ENCODE peak calls at places on chromosomes 11 and 22, in nine cellular contexts. W is HFFc6; C is CD4-positive, alpha-beta T cell; A is endothelial cell; D is AG04450; S is cardiac muscle cell; P is kidney; O is right atrium auricular region; K is MCF 10A. F is an unnamed sample.

GRCh38 chr22:28147401-28147800 is 228.3 kb upstream of the PITPNB start:
- DNase-seq in W (no peak), C (no peak), A (no peak), D (no peak), S (no peak), P (no peak), O (no peak), K (no peak), F (no peak)

GRCh38 chr22:50032941-50033601 is 20.5 kb upstream of the IL17REL start:
- DNase-seq in W (no peak), C (no peak), A (peak; percentile 3), D (no peak), S (no peak), P (peak; percentile 64), O (no peak), K (no peak), F (no peak)

GRCh38 chr11:21072517-21072916 is 403.1 kb downstream of the NELL1 start:
- DNase-seq in W (no peak), C (no peak), A (no peak), D (no peak), S (no peak), P (no peak), O (no peak), K (no peak), F (no peak)

GRCh38 chr11:105296386-105296785 is 156.8 kb upstream of the CARD18 start:
- DNase-seq in W (no peak), C (no peak), A (no peak), D (no peak), S (no peak), P (peak; percentile 37), O (no peak), K (no peak), F (no peak)

GRCh38 chr11:95296165-95296564 is 65.2 kb upstream of the SESN3 start:
- DNase-seq in W (no peak), C (no peak), A (no peak), D (no peak), S (peak; percentile 36), P (no peak), O (no peak), K (no peak), F (no peak)

GRCh38 chr11:98194611-98195010 is 826.1 kb upstream of the CNTN5 start:
- DNase-seq in W (no peak), C (no peak), A (no peak), D (no peak), S (no peak), P (no peak), O (no peak), K (peak; percentile 11), F (no peak)

GRCh38 chr11:56783448-56784041 is 35.0 kb upstream of the OR9G4 start:
- DNase-seq in W (peak; percentile 35), C (no peak), A (peak; percentile 12), D (peak; percentile 0), S (peak; percentile 72), P (no peak), O (no peak), K (peak; percentile 66), F (no peak)

GRCh38 chr11:77127969-77128691 is at the start of gene MYO7A:
- DNase-seq in W (peak; percentile 19), C (no peak), A (peak; percentile 33), D (no peak), S (peak; percentile 58), P (peak; percentile 91), O (no peak), K (no peak), F (peak; percentile 79)

GRCh38 chr11:11149671-11150459 is 203.2 kb downstream of the CSNK2A3 start:
- DNase-seq in W (no peak), C (peak; percentile 31), A (no peak), D (no peak), S (no peak), P (no peak), O (no peak), K (no peak), F (no peak)

GRCh38 chr11:17397311-17398002 is 9.0 kb upstream of the KCNJ11 start:
- DNase-seq in W (no peak), C (no peak), A (no peak), D (no peak), S (no peak), P (no peak), O (no peak), K (no peak), F (peak; percentile 83)

GRCh38 chr11:76592961-76593360 is 77.6 kb downstream of the LRRC32 start:
- DNase-seq in W (no peak), C (no peak), A (no peak), D (no peak), S (no peak), P (no peak), O (no peak), K (no peak), F (no peak)

GRCh38 chr11:130452941-130453340 is 4.5 kb downstream of the ADAMTS15 start:
- DNase-seq in W (no peak), C (no peak), A (peak; percentile 36), D (no peak), S (no peak), P (peak; percentile 80), O (no peak), K (no peak), F (no peak)

GRCh38 chr22:47091241-47091691 is 328.8 kb downstream of the TBC1D22A start:
- DNase-seq in W (no peak), C (no peak), A (no peak), D (no peak), S (peak; percentile 36), P (no peak), O (no peak), K (no peak), F (no peak)

GRCh38 chr11:18394928-18395734 is 768 bp downstream of the LDHA start:
- DNase-seq in W (no peak), C (no peak), A (no peak), D (no peak), S (peak; percentile 24), P (no peak), O (no peak), K (no peak), F (peak; percentile 67)

GRCh38 chr11:13695886-13696285 is 27.4 kb downstream of the FAR1 start:
- DNase-seq in W (no peak), C (no peak), A (no peak), D (no peak), S (no peak), P (no peak), O (no peak), K (no peak), F (no peak)

GRCh38 chr11:35432464-35432863 is 13.1 kb upstream of the SLC1A2 start:
- DNase-seq in W (no peak), C (no peak), A (no peak), D (no peak), S (no peak), P (no peak), O (no peak), K (no peak), F (no peak)

GRCh38 chr22:21929253-21929652 is 23.4 kb downstream of the PPM1F start:
- DNase-seq in W (no peak), C (no peak), A (no peak), D (no peak), S (no peak), P (no peak), O (no peak), K (no peak), F (no peak)

GRCh38 chr22:33860386-33860785 is 59.9 kb downstream of the LARGE1 start:
- DNase-seq in W (no peak), C (no peak), A (no peak), D (no peak), S (no peak), P (no peak), O (no peak), K (no peak), F (no peak)

GRCh38 chr11:79440451-79441158 is at the start of gene TENM4:
- DNase-seq in W (peak; percentile 92), C (no peak), A (peak; percentile 45), D (peak; percentile 77), S (peak; percentile 73), P (peak; percentile 83), O (no peak), K (peak; percentile 61), F (peak; percentile 87)
- TF ChIP-seq CTCF in W (peak; percentile 77), C (no peak), A (no peak), D (no peak), S (no peak), P (no peak), O (peak; percentile 15), K (peak; percentile 37), F (peak; percentile 71)

GRCh38 chr11:706439-706956 is 467 bp downstream of the EPS8L2 start:
- DNase-seq in W (peak; percentile 33), C (no peak), A (no peak), D (no peak), S (peak; percentile 22), P (peak; percentile 83), O (no peak), K (peak; percentile 78), F (peak; percentile 87)
- TF ChIP-seq CTCF in W (no peak), C (no peak), A (no peak), D (no peak), S (no peak), P (no peak), O (no peak), K (peak; percentile 13), F (no peak)

GRCh38 chr11:126357969-126358762 is 2.7 kb downstream of the ST3GAL4 start:
- DNase-seq in W (no peak), C (no peak), A (no peak), D (no peak), S (no peak), P (no peak), O (no peak), K (no peak), F (peak; percentile 79)
- TF ChIP-seq CTCF in W (no peak), C (no peak), A (no peak), D (no peak), S (no peak), P (no peak), O (no peak), K (no peak), F (no peak)

GRCh38 chr11:46114961-46115360 is 6.3 kb downstream of the PHF21A start:
- DNase-seq in W (no peak), C (no peak), A (no peak), D (no peak), S (no peak), P (no peak), O (no peak), K (no peak), F (no peak)
- TF ChIP-seq CTCF in W (no peak), C (no peak), A (no peak), D (no peak), S (no peak), P (no peak), O (no peak), K (no peak), F (no peak)

F was measured in chondrocyte.